ENCODE peak calls at places on chromosomes 16 and 17, in seven cellular contexts. L, S, T, J, G, A and N are unnamed samples.

GRCh38 chr16:75506107-75506506 is 10.9 kb upstream of the CHST6 start:
- DNase-seq in S (no peak), L (no peak), T (no peak), G (no peak), J (no peak), A (no peak), N (no peak)

GRCh38 chr16:676565-677297 is 1.3 kb downstream of the RHBDL1 start:
- DNase-seq in S (no peak), G (no peak), A (no peak), J (no peak), L (no peak), T (peak; percentile 36), N (peak; percentile 83)

GRCh38 chr16:87621976-87622713 is 19.8 kb downstream of the JPH3 start:
- DNase-seq in J (no peak), L (no peak), G (no peak), S (no peak), T (no peak), A (no peak), N (no peak)

GRCh38 chr16:86634290-86634689 is 55.9 kb downstream of the FOXL1 start:
- DNase-seq in S (no peak), A (no peak), L (no peak), T (no peak), J (peak; percentile 33), G (no peak), N (no peak)

GRCh38 chr17:49832840-49833599 is 14.8 kb downstream of the TAC4 start:
- DNase-seq in L (peak; percentile 90), G (no peak), S (no peak), J (no peak), T (no peak), A (no peak), N (no peak)

GRCh38 chr17:14575349-14575966 is 274.6 kb downstream of the HS3ST3B1 start:
- DNase-seq in L (no peak), J (peak; percentile 11), A (no peak), G (no peak), T (no peak), S (no peak), N (no peak)

GRCh38 chr17:48717367-48718161 is 4.8 kb downstream of the PRAC1 start:
- DNase-seq in J (no peak), A (no peak), L (no peak), S (no peak), T (no peak), G (no peak), N (no peak)

GRCh38 chr16:75304521-75305363 is 53.3 kb upstream of the BCAR1 start:
- DNase-seq in A (peak; percentile 12), T (no peak), J (peak; percentile 92), L (no peak), G (no peak), S (no peak), N (peak; percentile 28)

GRCh38 chr16:83532634-83533033 is 275.1 kb upstream of the HSBP1 start:
- DNase-seq in T (no peak), L (no peak), J (no peak), G (no peak), S (no peak), A (no peak), N (no peak)

GRCh38 chr16:3465911-3466584 is 22.6 kb downstream of the NAA60 start:
- DNase-seq in L (no peak), T (no peak), J (no peak), A (no peak), S (no peak), G (no peak), N (no peak)

GRCh38 chr17:29581583-29582253 is 7.7 kb downstream of the GIT1 start:
- DNase-seq in J (no peak), G (no peak), A (no peak), S (no peak), L (no peak), T (peak; percentile 30), N (no peak)

GRCh38 chr17:66947311-66947710 is 17.2 kb upstream of the CACNG4 start:
- DNase-seq in S (no peak), G (no peak), J (no peak), A (peak; percentile 50), L (no peak), T (no peak), N (no peak)

GRCh38 chr16:13829712-13830304 is 90.1 kb upstream of the ERCC4 start:
- DNase-seq in L (no peak), A (no peak), J (no peak), T (no peak), S (no peak), G (no peak), N (no peak)

GRCh38 chr17:78759203-78759968 is 22.7 kb downstream of the CYTH1 start:
- DNase-seq in G (peak; percentile 83), T (no peak), S (no peak), L (peak; percentile 71), A (peak; percentile 87), J (peak; percentile 82), N (peak; percentile 85)

GRCh38 chr17:82893779-82894178 is 54.0 kb upstream of the ZNF750 start:
- DNase-seq in T (no peak), J (peak; percentile 41), L (peak; percentile 36), A (no peak), S (no peak), G (no peak), N (no peak)

GRCh38 chr16:67151431-67152097 is 766 bp upstream of the B3GNT9 start:
- DNase-seq in S (no peak), J (no peak), G (no peak), T (no peak), L (no peak), A (no peak), N (no peak)

GRCh38 chr17:32807577-32807976 is 69.3 kb downstream of the MYO1D start:
- DNase-seq in J (no peak), A (no peak), S (no peak), G (no peak), L (no peak), T (no peak), N (no peak)

GRCh38 chr16:84374160-84374489 is 5.8 kb downstream of the ATP2C2 start:
- DNase-seq in T (no peak), L (no peak), J (no peak), S (no peak), A (no peak), G (no peak), N (no peak)

GRCh38 chr17:50079334-50080095 is 15.6 kb upstream of the PDK2 start:
- DNase-seq in J (no peak), A (no peak), G (peak; percentile 21), S (no peak), L (no peak), T (no peak), N (peak; percentile 71)

GRCh38 chr16:3503513-3503912 is 2.7 kb downstream of the CLUAP1 start:
- DNase-seq in G (no peak), T (no peak), A (peak; percentile 79), J (no peak), L (no peak), S (no peak), N (no peak)

GRCh38 chr17:38663125-38663751 is 11.5 kb downstream of the EPOP start:
- DNase-seq in T (peak; percentile 36), G (peak; percentile 59), A (peak; percentile 83), L (peak; percentile 16), S (no peak), J (peak; percentile 34), N (peak; percentile 76)

GRCh38 chr16:17497648-17498047 is 26.9 kb upstream of the XYLT1 start:
- DNase-seq in S (no peak), G (no peak), A (no peak), L (no peak), J (peak; percentile 65), T (no peak), N (no peak)

GRCh38 chr16:27337024-27337423 is 23.2 kb downstream of the IL4R start:
- DNase-seq in J (no peak), T (no peak), S (no peak), G (no peak), L (no peak), A (no peak), N (no peak)

GRCh38 chr17:1490643-1491405 is 1.7 kb downstream of the MYO1C start:
- DNase-seq in G (peak; percentile 70), T (peak; percentile 8), A (peak; percentile 69), J (peak; percentile 31), L (no peak), S (no peak), N (peak; percentile 68)

GRCh38 chr17:49646391-49647255 is 31.3 kb downstream of the SPOP start:
- DNase-seq in J (peak; percentile 86), S (no peak), G (no peak), A (peak; percentile 74), T (no peak), L (no peak), N (no peak)

GRCh38 chr17:14755002-14755401 is 454.1 kb downstream of the HS3ST3B1 start:
- DNase-seq in S (no peak), J (no peak), G (no peak), A (no peak), L (no peak), T (no peak), N (no peak)

GRCh38 chr17:2986925-2987324 is 76.5 kb downstream of the OR1D5 start:
- DNase-seq in G (no peak), S (no peak), T (no peak), J (no peak), L (no peak), A (no peak), N (no peak)

GRCh38 chr17:74305865-74306654 is 20.0 kb upstream of the KIF19 start:
- DNase-seq in L (no peak), S (no peak), A (peak; percentile 22), G (no peak), J (no peak), T (no peak), N (no peak)

GRCh38 chr16:12994402-12994801 is 93.0 kb downstream of the SHISA9 start:
- DNase-seq in L (no peak), A (no peak), J (no peak), T (no peak), G (no peak), S (no peak), N (no peak)

GRCh38 chr16:51698647-51699046 is 547.6 kb upstream of the SALL1 start:
- DNase-seq in A (no peak), J (no peak), G (no peak), S (no peak), T (no peak), L (no peak), N (no peak)

GRCh38 chr16:22098538-22099255 is 6.4 kb downstream of the VWA3A start:
- DNase-seq in J (peak; percentile 46), S (no peak), T (no peak), A (peak; percentile 70), L (peak; percentile 43), G (peak; percentile 23), N (no peak)

GRCh38 chr17:28370035-28370743 is at the start of gene VTN:
- DNase-seq in L (no peak), S (no peak), A (no peak), T (no peak), J (no peak), G (no peak), N (peak; percentile 47)

GRCh38 chr17:78442648-78443128 is 64.2 kb downstream of the PGS1 start:
- DNase-seq in L (peak; percentile 94), G (no peak), A (no peak), S (peak; percentile 20), J (peak; percentile 20), T (no peak), N (peak; percentile 48)

GRCh38 chr17:72303787-72304733 is 183.2 kb downstream of the SOX9 start:
- DNase-seq in L (no peak), J (no peak), A (no peak), T (no peak), S (no peak), G (no peak), N (no peak)

GRCh38 chr16:87877942-87878507 is 8.7 kb upstream of the SLC7A5 start:
- DNase-seq in A (no peak), J (no peak), T (no peak), S (no peak), L (no peak), G (peak; percentile 45), N (no peak)

GRCh38 chr17:62689441-62690167 is 62.1 kb downstream of the MRC2 start:
- DNase-seq in G (no peak), J (no peak), T (no peak), A (no peak), L (no peak), S (no peak), N (no peak)

GRCh38 chr17:77491921-77492445 is 351.2 kb downstream of the SEC14L1 start:
- DNase-seq in T (no peak), G (no peak), A (no peak), L (no peak), J (no peak), S (no peak), N (no peak)